ENCODE peak calls at places on chromosomes 4 and X, in ten cellular contexts. One of them, this sample, is unnamed.

GRCh38 chr4:177077095-177077494 is 232.6 kb upstream of the NEIL3 start:
- DNase-seq in H9: no peak
- DNase-seq in lower lobe of right lung: no peak
- DNase-seq in AG09309: no peak
- DNase-seq in body of pancreas: no peak
- DNase-seq in upper lobe of right lung: no peak
- DNase-seq in IMR-90: no peak
- DNase-seq in colonic mucosa: no peak
- DNase-seq in pancreas: no peak
- DNase-seq in bronchial epithelial cell: no peak
- DNase-seq in this sample: no peak

GRCh38 chr4:53463340-53463739 is 85.9 kb downstream of the FIP1L1 start:
- DNase-seq in IMR-90: no peak
- DNase-seq in H9: no peak
- DNase-seq in pancreas: no peak
- DNase-seq in bronchial epithelial cell: no peak
- DNase-seq in colonic mucosa: no peak
- DNase-seq in body of pancreas: peak
- DNase-seq in AG09309: no peak
- DNase-seq in upper lobe of right lung: no peak
- DNase-seq in lower lobe of right lung: no peak
- DNase-seq in this sample: no peak

GRCh38 chrX:38816158-38816557 is 14.9 kb downstream of the MID1IP1 start:
- DNase-seq in upper lobe of right lung: no peak
- DNase-seq in colonic mucosa: no peak
- DNase-seq in bronchial epithelial cell: no peak
- DNase-seq in AG09309: no peak
- DNase-seq in body of pancreas: peak
- DNase-seq in pancreas: no peak
- DNase-seq in IMR-90: no peak
- DNase-seq in H9: no peak
- DNase-seq in lower lobe of right lung: no peak
- DNase-seq in this sample: no peak

GRCh38 chr4:110508827-110509446 is 33.0 kb downstream of the ENPEP start:
- DNase-seq in body of pancreas: no peak
- DNase-seq in IMR-90: peak
- DNase-seq in pancreas: no peak
- DNase-seq in lower lobe of right lung: no peak
- DNase-seq in AG09309: no peak
- DNase-seq in bronchial epithelial cell: peak
- DNase-seq in upper lobe of right lung: no peak
- DNase-seq in H9: no peak
- DNase-seq in colonic mucosa: no peak
- DNase-seq in this sample: no peak

GRCh38 chr4:161256716-161257115 is 907.1 kb downstream of the FSTL5 start:
- DNase-seq in AG09309: no peak
- DNase-seq in colonic mucosa: no peak
- DNase-seq in bronchial epithelial cell: peak
- DNase-seq in pancreas: no peak
- DNase-seq in IMR-90: no peak
- DNase-seq in lower lobe of right lung: no peak
- DNase-seq in upper lobe of right lung: no peak
- DNase-seq in body of pancreas: no peak
- DNase-seq in H9: no peak
- DNase-seq in this sample: no peak

GRCh38 chr4:108693211-108693610 is 42.8 kb downstream of the OSTC start:
- DNase-seq in AG09309: no peak
- DNase-seq in colonic mucosa: no peak
- DNase-seq in IMR-90: no peak
- DNase-seq in upper lobe of right lung: no peak
- DNase-seq in bronchial epithelial cell: peak
- DNase-seq in lower lobe of right lung: no peak
- DNase-seq in body of pancreas: no peak
- DNase-seq in H9: no peak
- DNase-seq in pancreas: no peak
- DNase-seq in this sample: no peak

GRCh38 chrX:154546354-154547244 is at the start of gene G6PD:
- DNase-seq in body of pancreas: peak
- DNase-seq in H9: peak
- DNase-seq in bronchial epithelial cell: no peak
- DNase-seq in AG09309: no peak
- DNase-seq in pancreas: peak
- DNase-seq in upper lobe of right lung: no peak
- DNase-seq in colonic mucosa: peak
- DNase-seq in IMR-90: peak
- DNase-seq in lower lobe of right lung: peak
- DNase-seq in this sample: peak

GRCh38 chr4:16860506-16860905 is 37.9 kb downstream of the LDB2 start:
- DNase-seq in pancreas: no peak
- DNase-seq in bronchial epithelial cell: peak
- DNase-seq in body of pancreas: no peak
- DNase-seq in upper lobe of right lung: no peak
- DNase-seq in AG09309: peak
- DNase-seq in colonic mucosa: no peak
- DNase-seq in IMR-90: peak
- DNase-seq in lower lobe of right lung: no peak
- DNase-seq in H9: no peak
- DNase-seq in this sample: no peak

GRCh38 chr4:182743815-182744214 is 173.4 kb downstream of the DCTD start:
- DNase-seq in colonic mucosa: no peak
- DNase-seq in body of pancreas: no peak
- DNase-seq in H9: no peak
- DNase-seq in AG09309: no peak
- DNase-seq in IMR-90: no peak
- DNase-seq in bronchial epithelial cell: no peak
- DNase-seq in lower lobe of right lung: no peak
- DNase-seq in pancreas: no peak
- DNase-seq in upper lobe of right lung: no peak
- DNase-seq in this sample: no peak

GRCh38 chr4:169270810-169271691 is at the start of gene SH3RF1:
- DNase-seq in colonic mucosa: peak
- DNase-seq in AG09309: no peak
- DNase-seq in upper lobe of right lung: peak
- DNase-seq in pancreas: peak
- DNase-seq in H9: peak
- DNase-seq in IMR-90: peak
- DNase-seq in bronchial epithelial cell: peak
- DNase-seq in lower lobe of right lung: peak
- DNase-seq in body of pancreas: peak
- DNase-seq in this sample: peak

GRCh38 chr4:146398896-146399443 is 122.8 kb downstream of the SLC10A7 start:
- DNase-seq in bronchial epithelial cell: no peak
- DNase-seq in upper lobe of right lung: no peak
- DNase-seq in lower lobe of right lung: no peak
- DNase-seq in pancreas: no peak
- DNase-seq in AG09309: no peak
- DNase-seq in IMR-90: no peak
- DNase-seq in body of pancreas: no peak
- DNase-seq in colonic mucosa: no peak
- DNase-seq in H9: no peak
- DNase-seq in this sample: no peak

GRCh38 chr4:92104506-92104905 is 199.3 kb upstream of the GRID2 start:
- DNase-seq in bronchial epithelial cell: peak
- DNase-seq in body of pancreas: no peak
- DNase-seq in IMR-90: no peak
- DNase-seq in upper lobe of right lung: no peak
- DNase-seq in H9: no peak
- DNase-seq in colonic mucosa: no peak
- DNase-seq in AG09309: no peak
- DNase-seq in pancreas: no peak
- DNase-seq in lower lobe of right lung: no peak
- DNase-seq in this sample: no peak

GRCh38 chr4:165838575-165838974 is 34.5 kb upstream of the TLL1 start:
- DNase-seq in colonic mucosa: no peak
- DNase-seq in lower lobe of right lung: no peak
- DNase-seq in pancreas: no peak
- DNase-seq in bronchial epithelial cell: no peak
- DNase-seq in IMR-90: no peak
- DNase-seq in upper lobe of right lung: no peak
- DNase-seq in body of pancreas: no peak
- DNase-seq in H9: no peak
- DNase-seq in AG09309: no peak
- DNase-seq in this sample: no peak

DNA sequence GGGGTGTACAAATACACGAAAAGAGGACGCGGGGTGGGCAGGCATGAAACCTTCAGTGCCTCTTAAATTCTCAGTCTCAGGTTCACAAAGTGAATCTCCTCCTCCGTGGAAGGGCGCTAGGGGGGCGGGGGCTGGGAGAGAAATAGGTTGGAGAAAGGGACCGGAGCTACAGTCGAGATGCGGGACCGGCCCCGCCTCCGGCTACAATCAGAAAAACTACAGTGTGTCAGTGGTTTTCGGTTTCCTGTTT is 3.4 kb downstream of the MAML3 start:
- DNase-seq in upper lobe of right lung: no peak
- DNase-seq in body of pancreas: no peak
- DNase-seq in AG09309: no peak
- DNase-seq in colonic mucosa: peak
- DNase-seq in pancreas: no peak
- DNase-seq in bronchial epithelial cell: no peak
- DNase-seq in IMR-90: no peak
- DNase-seq in H9: no peak
- DNase-seq in lower lobe of right lung: peak
- DNase-seq in this sample: no peak
- TF ChIP-seq CTCF in upper lobe of right lung: no peak
- TF ChIP-seq CTCF in body of pancreas: no peak
- TF ChIP-seq CTCF in AG09309: no peak
- TF ChIP-seq CTCF in colonic mucosa: no peak
- TF ChIP-seq CTCF in pancreas: no peak
- TF ChIP-seq CTCF in bronchial epithelial cell: no peak
- TF ChIP-seq CTCF in IMR-90: no peak
- TF ChIP-seq CTCF in H9: no peak
- TF ChIP-seq CTCF in lower lobe of right lung: no peak
- TF ChIP-seq CTCF in this sample: no peak

DNA sequence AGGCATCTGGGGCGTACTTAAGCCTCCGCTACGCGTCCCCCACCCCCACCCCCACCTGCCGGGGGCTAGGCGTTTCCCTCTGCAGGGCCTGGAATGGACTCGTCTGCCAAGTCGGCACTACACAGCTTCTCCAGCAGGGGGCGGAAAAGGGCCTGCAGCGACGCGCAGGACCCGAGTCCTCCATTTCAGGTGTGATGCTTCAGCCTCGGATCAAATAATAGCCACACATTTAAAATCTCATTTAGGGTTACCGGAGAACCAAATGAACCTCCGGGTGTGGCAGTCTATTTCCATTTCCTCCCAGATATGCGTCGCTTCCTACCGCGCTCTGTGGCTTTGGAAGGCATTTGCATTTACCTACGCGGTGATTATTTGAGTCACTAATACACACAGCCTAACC is 2.9 kb downstream of the PAK3 start:
- DNase-seq in bronchial epithelial cell: no peak
- DNase-seq in H9: peak
- DNase-seq in IMR-90: peak
- DNase-seq in pancreas: peak
- DNase-seq in body of pancreas: peak
- DNase-seq in AG09309: no peak
- DNase-seq in lower lobe of right lung: peak
- DNase-seq in colonic mucosa: peak
- DNase-seq in upper lobe of right lung: peak
- DNase-seq in this sample: peak
- TF ChIP-seq CTCF in bronchial epithelial cell: peak
- TF ChIP-seq CTCF in H9: peak
- TF ChIP-seq CTCF in IMR-90: peak
- TF ChIP-seq CTCF in pancreas: peak
- TF ChIP-seq CTCF in body of pancreas: peak
- TF ChIP-seq CTCF in AG09309: peak
- TF ChIP-seq CTCF in lower lobe of right lung: peak
- TF ChIP-seq CTCF in colonic mucosa: peak
- TF ChIP-seq CTCF in upper lobe of right lung: peak
- TF ChIP-seq CTCF in this sample: peak

GRCh38 chrX:41258281-41258680 is 75.7 kb upstream of the DDX3X start:
- DNase-seq in lower lobe of right lung: no peak
- DNase-seq in AG09309: no peak
- DNase-seq in H9: no peak
- DNase-seq in colonic mucosa: no peak
- DNase-seq in bronchial epithelial cell: no peak
- DNase-seq in pancreas: peak
- DNase-seq in body of pancreas: no peak
- DNase-seq in upper lobe of right lung: no peak
- DNase-seq in IMR-90: no peak
- DNase-seq in this sample: no peak
- TF ChIP-seq CTCF in lower lobe of right lung: no peak
- TF ChIP-seq CTCF in AG09309: no peak
- TF ChIP-seq CTCF in H9: no peak
- TF ChIP-seq CTCF in colonic mucosa: no peak
- TF ChIP-seq CTCF in bronchial epithelial cell: no peak
- TF ChIP-seq CTCF in pancreas: no peak
- TF ChIP-seq CTCF in body of pancreas: no peak
- TF ChIP-seq CTCF in upper lobe of right lung: no peak
- TF ChIP-seq CTCF in IMR-90: no peak
- TF ChIP-seq CTCF in this sample: no peak

GRCh38 chr4:104015680-104016079 is 295.9 kb upstream of the TACR3 start:
- DNase-seq in IMR-90: no peak
- DNase-seq in body of pancreas: peak
- DNase-seq in H9: no peak
- DNase-seq in lower lobe of right lung: no peak
- DNase-seq in colonic mucosa: no peak
- DNase-seq in pancreas: no peak
- DNase-seq in upper lobe of right lung: no peak
- DNase-seq in bronchial epithelial cell: peak
- DNase-seq in AG09309: no peak
- DNase-seq in this sample: no peak
- TF ChIP-seq CTCF in IMR-90: no peak
- TF ChIP-seq CTCF in body of pancreas: no peak
- TF ChIP-seq CTCF in H9: peak
- TF ChIP-seq CTCF in lower lobe of right lung: no peak
- TF ChIP-seq CTCF in colonic mucosa: no peak
- TF ChIP-seq CTCF in pancreas: no peak
- TF ChIP-seq CTCF in upper lobe of right lung: no peak
- TF ChIP-seq CTCF in bronchial epithelial cell: peak
- TF ChIP-seq CTCF in AG09309: no peak
- TF ChIP-seq CTCF in this sample: peak

GRCh38 chr4:89598602-89599001 is 238.4 kb downstream of the SNCA start:
- DNase-seq in upper lobe of right lung: no peak
- DNase-seq in pancreas: no peak
- DNase-seq in IMR-90: peak
- DNase-seq in body of pancreas: no peak
- DNase-seq in H9: no peak
- DNase-seq in AG09309: no peak
- DNase-seq in colonic mucosa: no peak
- DNase-seq in bronchial epithelial cell: peak
- DNase-seq in lower lobe of right lung: no peak
- DNase-seq in this sample: no peak
- TF ChIP-seq CTCF in upper lobe of right lung: peak
- TF ChIP-seq CTCF in pancreas: no peak
- TF ChIP-seq CTCF in IMR-90: peak
- TF ChIP-seq CTCF in body of pancreas: no peak
- TF ChIP-seq CTCF in H9: peak
- TF ChIP-seq CTCF in AG09309: peak
- TF ChIP-seq CTCF in colonic mucosa: no peak
- TF ChIP-seq CTCF in bronchial epithelial cell: peak
- TF ChIP-seq CTCF in lower lobe of right lung: peak
- TF ChIP-seq CTCF in this sample: peak